ENCODE peak calls at places on chromosome 11, in five cellular contexts. K, J, X, W and A are unnamed samples.
A peak's percentile ranks its signal among the peaks of the same experiment; 100 is the strongest.

GRCh38 chr11:58562375-58562800 is 13.3 kb downstream of the LPXN start:
- DNase-seq in W (no peak), J (no peak), K (no peak), X (no peak), A (no peak)

GRCh38 chr11:32426819-32427615 is 8.3 kb downstream of the WT1 start:
- DNase-seq in X (peak; percentile 87), W (peak; percentile 18), K (no peak), J (no peak), A (no peak)

GRCh38 chr11:116170526-116171120 is 602.2 kb downstream of the BUD13 start:
- DNase-seq in X (peak; percentile 2), J (no peak), W (no peak), K (no peak), A (peak; percentile 32)

GRCh38 chr11:102171101-102171500 is 60.9 kb downstream of the YAP1 start:
- DNase-seq in W (no peak), K (peak; percentile 74), J (no peak), X (no peak), A (no peak)

GRCh38 chr11:87675993-87676392 is 499.2 kb downstream of the RAB38 start:
- DNase-seq in W (no peak), J (no peak), X (no peak), K (no peak), A (no peak)

GRCh38 chr11:78350101-78350645 is 67.4 kb downstream of the GAB2 start:
- DNase-seq in W (no peak), K (peak; percentile 28), J (no peak), X (peak; percentile 35), A (no peak)

GRCh38 chr11:38460901-38461300 is 1862.9 kb upstream of the RAG2 start:
- DNase-seq in W (no peak), K (peak; percentile 68), X (peak; percentile 27), J (no peak), A (no peak)

GRCh38 chr11:116641561-116642045 is 131.2 kb downstream of the BUD13 start:
- DNase-seq in X (peak; percentile 9), J (peak; percentile 67), K (no peak), W (peak; percentile 52), A (peak; percentile 73)

GRCh38 chr11:11786771-11787170 is 55.0 kb upstream of the USP47 start:
- DNase-seq in J (no peak), W (no peak), X (no peak), K (peak; percentile 46), A (peak; percentile 20)

GRCh38 chr11:59550842-59551650 is 39.7 kb downstream of the OR4D9 start:
- DNase-seq in J (peak; percentile 39), K (peak; percentile 95), W (peak; percentile 32), X (peak; percentile 77), A (peak; percentile 75)

GRCh38 chr11:125376117-125376516 is 119.9 kb downstream of the FEZ1 start:
- DNase-seq in W (no peak), J (peak; percentile 46), K (peak; percentile 5), X (peak; percentile 83), A (no peak)

GRCh38 chr11:65274734-65275682 is 13.2 kb downstream of the POLA2 start:
- DNase-seq in X (peak; percentile 92), W (peak; percentile 48), K (peak; percentile 94), J (peak; percentile 38), A (peak; percentile 86)

GRCh38 chr11:106983251-106983650 is 35.0 kb downstream of the GUCY1A2 start:
- DNase-seq in W (no peak), J (no peak), K (no peak), X (no peak), A (no peak)

GRCh38 chr11:9633674-9634073 is 30.2 kb upstream of the SWAP70 start:
- DNase-seq in K (no peak), J (no peak), X (no peak), W (no peak), A (no peak)

GRCh38 chr11:13277719-13278619 is at the start of gene BMAL1:
- DNase-seq in W (peak; percentile 70), K (no peak), J (peak; percentile 54), X (peak; percentile 37), A (peak; percentile 40)

GRCh38 chr11:86923993-86924766 is 31.0 kb downstream of the FZD4 start:
- DNase-seq in X (no peak), J (no peak), K (no peak), W (no peak), A (peak; percentile 25)

GRCh38 chr11:86517557-86517956 is 142.9 kb downstream of the CCDC81 start:
- DNase-seq in J (no peak), X (no peak), W (no peak), K (no peak), A (no peak)

GRCh38 chr11:118021146-118021545 is 35.0 kb downstream of the IL10RA start:
- DNase-seq in X (no peak), W (no peak), K (no peak), J (no peak), A (no peak)

GRCh38 chr11:44744160-44744559 is 17.4 kb downstream of the TSPAN18 start:
- DNase-seq in J (no peak), W (no peak), K (no peak), X (no peak), A (no peak)

GRCh38 chr11:94933225-94934130 is 39.9 kb downstream of the CWC15 start:
- DNase-seq in X (peak; percentile 65), W (no peak), K (peak; percentile 98), J (no peak), A (no peak)

GRCh38 chr11:61007971-61008896 is 36.8 kb downstream of the CD6 start:
- DNase-seq in X (no peak), K (no peak), W (peak; percentile 76), J (peak; percentile 57), A (no peak)

GRCh38 chr11:28581286-28582242 is 473.4 kb downstream of the METTL15 start:
- DNase-seq in W (no peak), J (no peak), K (peak; percentile 85), X (no peak), A (no peak)

GRCh38 chr11:59939482-59939881 is 1.2 kb downstream of the OOSP1 start:
- DNase-seq in W (no peak), J (no peak), X (no peak), K (no peak), A (no peak)

GRCh38 chr11:131246589-131247164 is 123.7 kb upstream of the NTM start:
- DNase-seq in J (no peak), X (peak; percentile 8), W (no peak), K (peak; percentile 11), A (no peak)

GRCh38 chr11:86418929-86419328 is 44.2 kb downstream of the CCDC81 start:
- DNase-seq in J (no peak), X (no peak), K (peak; percentile 29), W (no peak), A (no peak)

GRCh38 chr11:114197799-114198500 is 98.2 kb upstream of the NNMT start:
- DNase-seq in K (peak; percentile 100), W (no peak), X (peak; percentile 80), J (no peak), A (peak; percentile 47)

GRCh38 chr11:47659273-47659672 is 16.9 kb upstream of the MTCH2 start:
- DNase-seq in J (no peak), X (no peak), W (no peak), K (no peak), A (no peak)

GRCh38 chr11:110850846-110851245 is 138.6 kb upstream of the ARHGAP20 start:
- DNase-seq in W (no peak), X (no peak), K (no peak), J (no peak), A (no peak)

GRCh38 chr11:61574611-61575010 is 6.3 kb downstream of the SYT7 start:
- DNase-seq in W (no peak), J (no peak), K (no peak), X (no peak), A (no peak)

GRCh38 chr11:11505190-11505589 is 116.6 kb downstream of the GALNT18 start:
- DNase-seq in J (no peak), W (no peak), K (no peak), X (no peak), A (no peak)

GRCh38 chr11:115712296-115712695 is 208.1 kb upstream of the CADM1 start:
- DNase-seq in K (no peak), J (no peak), W (no peak), X (no peak), A (no peak)

GRCh38 chr11:85263328-85263727 is 363.8 kb downstream of the DLG2 start:
- DNase-seq in W (no peak), J (no peak), K (no peak), X (no peak), A (no peak)
- TF ChIP-seq CTCF in W (no peak), J (no peak), K (no peak), X (no peak), A (no peak)

DNA sequence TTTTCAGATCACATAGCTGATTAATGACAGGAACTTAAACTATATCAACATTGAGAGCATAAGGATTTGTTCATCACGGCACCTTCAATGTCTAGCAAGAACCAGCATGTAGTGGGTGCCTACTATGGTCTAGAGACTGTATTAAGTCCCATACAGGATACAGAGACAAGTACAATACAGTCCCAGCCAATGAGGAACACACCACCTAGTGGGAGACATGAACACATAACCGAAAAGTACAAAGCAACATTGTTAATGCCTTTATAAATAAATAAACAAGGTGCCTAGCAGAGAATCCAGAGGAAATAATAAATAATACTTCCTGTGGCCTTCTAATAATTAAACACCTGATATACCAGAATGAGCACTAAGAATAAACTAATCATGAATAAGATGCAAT is 87.7 kb upstream of the OPCML start:
- DNase-seq in W (peak; percentile 13), K (no peak), X (no peak), J (no peak), A (no peak)
- TF ChIP-seq CTCF in W (no peak), K (no peak), X (peak; percentile 36), J (no peak), A (no peak)

DNA sequence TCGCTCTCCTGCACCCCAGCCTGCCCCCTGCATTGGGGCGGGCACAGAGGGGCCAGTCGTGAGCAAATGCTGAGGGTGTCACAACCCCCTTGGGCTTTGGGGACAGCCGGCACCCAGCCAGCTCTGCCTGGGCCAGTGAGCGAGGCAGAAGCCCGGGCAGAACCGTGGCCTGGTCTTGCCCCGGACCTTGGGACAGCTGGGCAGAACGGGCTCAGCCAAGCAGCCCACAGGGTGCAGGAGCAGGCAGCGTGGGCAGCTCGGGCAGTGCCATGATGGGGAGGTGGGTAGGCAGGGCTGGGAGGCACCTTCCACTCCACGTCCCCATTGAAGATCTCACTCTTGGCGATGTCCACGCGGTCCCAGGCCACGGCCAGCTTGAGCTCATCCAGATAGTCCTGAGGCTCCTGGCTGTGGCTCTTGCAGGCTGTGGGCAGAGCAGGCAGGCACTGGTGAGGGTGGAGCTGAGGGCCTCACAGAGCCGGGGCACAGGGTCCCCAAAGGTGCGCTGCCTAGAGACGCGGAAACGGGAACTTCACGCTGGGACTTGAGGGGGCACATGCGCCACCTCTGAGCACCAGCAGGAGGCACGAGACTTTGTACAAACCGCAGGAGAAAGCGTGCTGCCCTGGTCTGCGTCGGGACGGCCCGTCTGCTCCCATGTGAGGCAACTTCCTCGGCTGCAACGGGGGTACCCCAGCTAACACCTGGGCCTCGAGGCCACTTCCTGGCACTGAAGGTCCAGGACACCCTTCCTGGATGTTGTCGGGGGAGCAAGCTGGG is 15.2 kb downstream of the TSSC4 start:
- DNase-seq in J (no peak), K (no peak), W (no peak), X (no peak), A (no peak)
- TF ChIP-seq CTCF in J (no peak), K (no peak), W (no peak), X (no peak), A (no peak)

GRCh38 chr11:26830757-26831156 is 108.9 kb upstream of the SLC5A12 start:
- DNase-seq in W (no peak), K (no peak), J (no peak), X (no peak), A (no peak)

GRCh38 chr11:26827567-26828037 is 105.7 kb upstream of the SLC5A12 start:
- DNase-seq in J (no peak), X (no peak), K (no peak), W (no peak), A (no peak)

GRCh38 chr11:26834601-26835000 is 112.7 kb upstream of the SLC5A12 start:
- DNase-seq in W (no peak), J (no peak), K (no peak), X (no peak), A (no peak)

GRCh38 chr11:26828291-26828690 is 106.4 kb upstream of the SLC5A12 start:
- DNase-seq in X (no peak), J (no peak), K (no peak), W (no peak), A (no peak)

GRCh38 chr11:26830218-26830617 is 108.4 kb upstream of the SLC5A12 start:
- DNase-seq in J (no peak), W (no peak), K (no peak), X (no peak), A (no peak)
- TF ChIP-seq CTCF in J (no peak), W (no peak), K (no peak), X (no peak), A (no peak)